ENCODE peak calls at places on chromosome 4, in six cellular contexts. L, W, E, Z, N and C are unnamed samples.
A peak's percentile ranks its signal among the peaks of the same experiment; 100 is the strongest.

GRCh38 chr4:63221477-63221876 is 1187.8 kb downstream of the TECRL start:
- DNase-seq in L (no peak), W (no peak), E (no peak), Z (no peak), N (no peak), C (no peak)

GRCh38 chr4:140426610-140427103 is 791 bp downstream of the CLGN start:
- DNase-seq in L (peak; percentile 13), W (peak; percentile 72), E (no peak), Z (no peak), N (no peak), C (no peak)

GRCh38 chr4:163171590-163171989 is 4.9 kb upstream of the NAF1 start:
- DNase-seq in L (no peak), W (no peak), E (no peak), Z (no peak), N (no peak), C (no peak)

GRCh38 chr4:179750374-179750773 is 2308.1 kb upstream of the AGA start:
- DNase-seq in L (no peak), W (no peak), E (no peak), Z (no peak), N (no peak), C (no peak)

GRCh38 chr4:153140294-153140693 is 63.9 kb upstream of the TRIM2 start:
- DNase-seq in L (no peak), W (no peak), E (peak; percentile 50), Z (no peak), N (no peak), C (no peak)

GRCh38 chr4:143375326-143376073 is 38.8 kb downstream of the GAB1 start:
- DNase-seq in L (no peak), W (no peak), E (peak; percentile 37), Z (no peak), N (no peak), C (no peak)

GRCh38 chr4:7299908-7300710 is 107.8 kb downstream of the SORCS2 start:
- DNase-seq in L (no peak), W (no peak), E (no peak), Z (no peak), N (no peak), C (no peak)

GRCh38 chr4:139655116-139655515 is 10.5 kb upstream of the MGST2 start:
- DNase-seq in L (no peak), W (peak; percentile 53), E (peak; percentile 15), Z (no peak), N (no peak), C (no peak)

GRCh38 chr4:173231916-173232315 is 63.3 kb downstream of the GALNT7 start:
- DNase-seq in L (no peak), W (no peak), E (peak; percentile 6), Z (no peak), N (no peak), C (no peak)

GRCh38 chr4:185071412-185071811 is 53.1 kb downstream of the HELT start:
- DNase-seq in L (no peak), W (no peak), E (no peak), Z (no peak), N (no peak), C (no peak)

GRCh38 chr4:186172551-186172950 is 18.8 kb upstream of the CYP4V2 start:
- DNase-seq in L (no peak), W (no peak), E (no peak), Z (no peak), N (no peak), C (no peak)

GRCh38 chr4:146975535-146975934 is 29.9 kb upstream of the TTC29 start:
- DNase-seq in L (no peak), W (no peak), E (no peak), Z (no peak), N (no peak), C (no peak)

GRCh38 chr4:16259531-16260246 is 33.4 kb upstream of the TAPT1 start:
- DNase-seq in L (no peak), W (no peak), E (no peak), Z (no peak), N (no peak), C (no peak)

GRCh38 chr4:114729339-114729738 is 130.7 kb downstream of the UGT8 start:
- DNase-seq in L (no peak), W (no peak), E (no peak), Z (no peak), N (no peak), C (no peak)

GRCh38 chr4:163331629-163332360 is 601 bp downstream of the NPY1R start:
- DNase-seq in L (peak; percentile 4), W (no peak), E (peak; percentile 21), Z (no peak), N (no peak), C (no peak)

GRCh38 chr4:163164591-163164990 is 2.1 kb downstream of the NAF1 start:
- DNase-seq in L (no peak), W (no peak), E (no peak), Z (no peak), N (no peak), C (no peak)

GRCh38 chr4:69497081-69497480 is 1.4 kb upstream of the UGT2B4 start:
- DNase-seq in L (no peak), W (no peak), E (no peak), Z (no peak), N (no peak), C (no peak)

GRCh38 chr4:100593933-100594332 is 76.1 kb upstream of the EMCN start:
- DNase-seq in L (no peak), W (no peak), E (no peak), Z (no peak), N (no peak), C (no peak)

GRCh38 chr4:145260091-145260490 is 79.7 kb upstream of the OTUD4 start:
- DNase-seq in L (no peak), W (no peak), E (no peak), Z (no peak), N (no peak), C (no peak)

GRCh38 chr4:54484361-54484760 is 173.4 kb upstream of the KIT start:
- DNase-seq in L (no peak), W (peak; percentile 92), E (no peak), Z (no peak), N (no peak), C (peak; percentile 41)

GRCh38 chr4:178738026-178738425 is 1295.8 kb upstream of the AGA start:
- DNase-seq in L (no peak), W (no peak), E (no peak), Z (no peak), N (no peak), C (no peak)

GRCh38 chr4:7134737-7135388 is 57.5 kb upstream of the SORCS2 start:
- DNase-seq in L (no peak), W (no peak), E (peak; percentile 96), Z (peak; percentile 35), N (no peak), C (no peak)

GRCh38 chr4:140579278-140579677 is 10.5 kb upstream of the UCP1 start:
- DNase-seq in L (no peak), W (no peak), E (no peak), Z (no peak), N (no peak), C (no peak)

GRCh38 chr4:7166981-7167700 is 25.2 kb upstream of the SORCS2 start:
- DNase-seq in L (no peak), W (no peak), E (no peak), Z (no peak), N (no peak), C (no peak)

GRCh38 chr4:3320361-3321023 is 27.7 kb downstream of the RGS12 start:
- DNase-seq in L (no peak), W (no peak), E (no peak), Z (no peak), N (no peak), C (no peak)

GRCh38 chr4:1177274-1178141 is 5.1 kb upstream of the SPON2 start:
- DNase-seq in L (no peak), W (no peak), E (peak; percentile 64), Z (no peak), N (no peak), C (no peak)

GRCh38 chr4:3302786-3303444 is 10.1 kb downstream of the RGS12 start:
- DNase-seq in L (no peak), W (no peak), E (no peak), Z (no peak), N (no peak), C (no peak)

GRCh38 chr4:122851568-122851967 is 24.9 kb downstream of the FGF2 start:
- DNase-seq in L (no peak), W (no peak), E (no peak), Z (no peak), N (no peak), C (no peak)

GRCh38 chr4:108172231-108172779 is 3.6 kb upstream of the LEF1 start:
- DNase-seq in L (no peak), W (no peak), E (no peak), Z (no peak), N (no peak), C (no peak)

GRCh38 chr4:3257691-3258482 is 8.9 kb downstream of the MSANTD1 start:
- DNase-seq in L (no peak), W (no peak), E (peak; percentile 57), Z (no peak), N (no peak), C (no peak)

GRCh38 chr4:85244638-85245037 is 230.3 kb upstream of the ARHGAP24 start:
- DNase-seq in L (no peak), W (no peak), E (no peak), Z (no peak), N (no peak), C (no peak)

GRCh38 chr4:98517444-98518021 is 140.9 kb downstream of the TSPAN5 start:
- DNase-seq in L (no peak), W (no peak), E (no peak), Z (no peak), N (no peak), C (no peak)

GRCh38 chr4:75561789-75562188 is 5.9 kb downstream of the ODAPH start:
- DNase-seq in L (no peak), W (no peak), E (no peak), Z (no peak), N (no peak), C (no peak)